ENCODE peak calls at places on chromosomes 3 and 15, in five cellular contexts. Y is cardiac muscle cell; Z is transverse colon; D is activated CD8-positive, alpha-beta memory T cell treated with anti-CD3 and anti-CD28 coated beads for 1 hour; F is GM23248. N is an unnamed sample.
A peak's percentile ranks its signal among the peaks of the same experiment; 100 is the strongest.

GRCh38 chr3:126537730-126538281 is 13.9 kb downstream of the CHST13 start:
- DNase-seq in D (no peak), F (peak; percentile 31), Z (peak; percentile 54), Y (no peak), N (no peak)

GRCh38 chr3:151016421-151016820 is 43.9 kb upstream of the CLRN1 start:
- DNase-seq in D (no peak), F (peak; percentile 86), Z (no peak), Y (peak; percentile 44), N (no peak)

GRCh38 chr3:129837057-129837631 is 56.4 kb downstream of the TMCC1 start:
- DNase-seq in D (no peak), F (peak; percentile 6), Y (peak; percentile 29), Z (no peak), N (no peak)

GRCh38 chr3:100891033-100891432 is 102.2 kb downstream of the ABI3BP start:
- DNase-seq in D (no peak), Y (peak; percentile 70), Z (no peak), F (peak; percentile 67), N (no peak)

GRCh38 chr3:5017953-5018531 is 38.8 kb downstream of the BHLHE40 start:
- DNase-seq in Z (peak; percentile 84), F (peak; percentile 88), Y (peak; percentile 54), D (no peak), N (no peak)

GRCh38 chr3:48709051-48709461 is 8.0 kb downstream of the IP6K2 start:
- DNase-seq in Z (no peak), Y (no peak), F (peak; percentile 69), D (no peak), N (no peak)

GRCh38 chr15:98873441-98874218 is 134.0 kb downstream of the PGPEP1L start:
- DNase-seq in Y (peak; percentile 70), D (no peak), F (peak; percentile 96), Z (no peak), N (no peak)

GRCh38 chr3:174417568-174417967 is 441.6 kb upstream of the NAALADL2 start:
- DNase-seq in F (no peak), Y (no peak), D (no peak), Z (no peak), N (no peak)

GRCh38 chr15:101446527-101447167 is 42.9 kb downstream of the PCSK6 start:
- DNase-seq in Y (no peak), Z (no peak), D (no peak), F (peak; percentile 30), N (no peak)

GRCh38 chr3:99473321-99473751 is 165.1 kb upstream of the COL8A1 start:
- DNase-seq in Y (peak; percentile 27), D (no peak), F (peak; percentile 81), Z (no peak), N (no peak)

GRCh38 chr3:39192490-39193092 is at the start of gene XIRP1:
- DNase-seq in Y (no peak), D (no peak), Z (no peak), F (no peak), N (no peak)

GRCh38 chr3:141316851-141317250 is 51.5 kb upstream of the ZBTB38 start:
- DNase-seq in Z (no peak), D (no peak), Y (no peak), F (no peak), N (no peak)

GRCh38 chr15:40539030-40539429 is 25.8 kb downstream of the CCDC32 start:
- DNase-seq in Y (no peak), D (no peak), F (no peak), Z (no peak), N (no peak)

GRCh38 chr3:140334530-140334929 is 343.3 kb upstream of the TRIM42 start:
- DNase-seq in Y (no peak), F (no peak), D (no peak), Z (no peak), N (no peak)

GRCh38 chr15:49225572-49226281 is 55.7 kb downstream of the GALK2 start:
- DNase-seq in Z (no peak), F (peak; percentile 18), Y (peak; percentile 81), D (no peak), N (no peak)

GRCh38 chr3:46845397-46845859 is 17.8 kb downstream of the MYL3 start:
- DNase-seq in Y (peak; percentile 90), F (peak; percentile 91), D (no peak), Z (peak; percentile 65), N (no peak)

GRCh38 chr3:113035387-113035982 is 44.7 kb downstream of the GTPBP8 start:
- DNase-seq in F (peak; percentile 78), Y (peak; percentile 74), Z (peak; percentile 11), D (no peak), N (no peak)

GRCh38 chr15:57731543-57732103 is 25.1 kb downstream of the POLR2M start:
- DNase-seq in F (no peak), D (no peak), Y (no peak), Z (no peak), N (no peak)

GRCh38 chr3:187403768-187404270 is 35.6 kb downstream of the RTP4 start:
- DNase-seq in F (peak; percentile 95), Z (no peak), Y (peak; percentile 90), D (no peak), N (no peak)

GRCh38 chr3:194851941-194852340 is 166.3 kb downstream of the FAM43A start:
- DNase-seq in Y (no peak), Z (no peak), D (no peak), F (no peak), N (no peak)

GRCh38 chr3:107143206-107143605 is 234.0 kb upstream of the CCDC54 start:
- DNase-seq in Y (no peak), D (no peak), Z (no peak), F (no peak), N (no peak)

GRCh38 chr3:73437828-73438227 is 186.9 kb downstream of the PDZRN3 start:
- DNase-seq in F (peak; percentile 35), Y (no peak), Z (no peak), D (no peak), N (no peak)

GRCh38 chr3:141414141-141414689 is 45.9 kb downstream of the ZBTB38 start:
- DNase-seq in F (peak; percentile 88), Y (peak; percentile 57), Z (no peak), D (no peak), N (no peak)

GRCh38 chr15:66323312-66323928 is 30.1 kb downstream of the DIS3L start:
- DNase-seq in Z (no peak), F (no peak), Y (no peak), D (no peak), N (no peak)

N was measured in esophagus squamous epithelium.